ENCODE peak calls at places on chromosomes 16 and 17, in five cellular contexts. One of them, this sample, is unnamed. For H3K27me3, the result is how much of the 10 kb centered on the place peaks cover.

GRCh38 chr16:24838554-24839266 is 7.1 kb upstream of the SLC5A11 start:
- DNase-seq in GM12878: no peak
- DNase-seq in BJ: no peak
- DNase-seq in left lung: no peak
- DNase-seq in kidney epithelial cell: peak
- DNase-seq in this sample: no peak

GRCh38 chr16:84844049-84844350 is 24.2 kb downstream of the CRISPLD2 start:
- DNase-seq in GM12878: no peak
- DNase-seq in BJ: no peak
- DNase-seq in left lung: no peak
- DNase-seq in kidney epithelial cell: no peak
- DNase-seq in this sample: no peak

GRCh38 chr17:57257213-57257873 is 1.0 kb downstream of the MSI2 start:
- DNase-seq in GM12878: no peak
- DNase-seq in BJ: no peak
- DNase-seq in left lung: no peak
- DNase-seq in kidney epithelial cell: no peak
- DNase-seq in this sample: no peak

GRCh38 chr16:19517424-19518089 is 4.3 kb downstream of the GDE1 start:
- DNase-seq in GM12878: no peak
- DNase-seq in BJ: no peak
- DNase-seq in left lung: no peak
- DNase-seq in kidney epithelial cell: no peak
- DNase-seq in this sample: no peak

GRCh38 chr17:49338883-49339282 is 23.2 kb downstream of the ZNF652 start:
- DNase-seq in GM12878: no peak
- DNase-seq in BJ: no peak
- DNase-seq in left lung: no peak
- DNase-seq in kidney epithelial cell: no peak
- DNase-seq in this sample: no peak

GRCh38 chr17:9195961-9196668 is 174.8 kb downstream of the NTN1 start:
- DNase-seq in GM12878: no peak
- DNase-seq in BJ: no peak
- DNase-seq in left lung: no peak
- DNase-seq in kidney epithelial cell: no peak
- DNase-seq in this sample: no peak

GRCh38 chr16:53787423-53787822 is 83.5 kb downstream of the FTO start:
- DNase-seq in GM12878: no peak
- DNase-seq in BJ: no peak
- DNase-seq in left lung: no peak
- DNase-seq in kidney epithelial cell: no peak
- DNase-seq in this sample: no peak

GRCh38 chr16:84888450-84888849 is 68.7 kb downstream of the CRISPLD2 start:
- DNase-seq in GM12878: no peak
- DNase-seq in BJ: no peak
- DNase-seq in left lung: no peak
- DNase-seq in kidney epithelial cell: no peak
- DNase-seq in this sample: no peak

GRCh38 chr17:17491546-17491988 is 4.6 kb downstream of the RASD1 start:
- DNase-seq in GM12878: no peak
- DNase-seq in BJ: no peak
- DNase-seq in left lung: no peak
- DNase-seq in kidney epithelial cell: no peak
- DNase-seq in this sample: no peak

GRCh38 chr17:2723997-2724782 is 12.6 kb upstream of the CLUH start:
- DNase-seq in GM12878: no peak
- DNase-seq in BJ: no peak
- DNase-seq in left lung: no peak
- DNase-seq in kidney epithelial cell: no peak
- DNase-seq in this sample: peak

GRCh38 chr17:67107811-67108210 is 63.5 kb downstream of the CACNG1 start:
- DNase-seq in GM12878: no peak
- DNase-seq in BJ: peak
- DNase-seq in left lung: no peak
- DNase-seq in kidney epithelial cell: no peak
- DNase-seq in this sample: no peak

GRCh38 chr16:85924675-85925074 is 25.7 kb downstream of the IRF8 start:
- DNase-seq in GM12878: no peak
- DNase-seq in BJ: peak
- DNase-seq in left lung: no peak
- DNase-seq in kidney epithelial cell: no peak
- DNase-seq in this sample: no peak

GRCh38 chr17:14197582-14197981 is 39.1 kb downstream of the CDRT15 start:
- DNase-seq in GM12878: no peak
- DNase-seq in BJ: no peak
- DNase-seq in left lung: no peak
- DNase-seq in kidney epithelial cell: no peak
- DNase-seq in this sample: no peak

GRCh38 chr16:30349695-30350094 is 5.4 kb downstream of the CD2BP2 start:
- DNase-seq in GM12878: peak
- DNase-seq in BJ: no peak
- DNase-seq in left lung: no peak
- DNase-seq in kidney epithelial cell: no peak
- DNase-seq in this sample: no peak

DNA sequence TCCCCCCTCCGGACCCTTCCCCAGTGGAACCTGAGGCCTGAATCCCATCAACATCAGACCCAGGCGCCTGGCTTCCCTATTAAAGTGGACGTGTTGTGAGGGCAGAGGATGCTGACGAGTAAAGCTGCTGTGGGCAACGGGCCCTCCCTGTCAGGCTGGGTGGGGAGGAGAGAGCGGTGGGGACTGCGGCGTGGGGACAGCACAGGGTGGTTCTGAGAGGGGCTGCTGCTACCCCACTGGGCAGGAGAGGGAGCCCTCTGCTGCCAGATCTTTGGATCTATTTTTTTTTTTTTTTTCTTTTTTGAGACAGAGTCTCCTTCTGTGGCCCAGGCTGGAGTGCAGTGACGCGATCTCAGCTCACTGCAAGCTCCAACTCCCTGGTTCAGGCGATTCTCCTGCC is 5.9 kb downstream of the CA5A start:
- DNase-seq in GM12878: no peak
- DNase-seq in BJ: no peak
- DNase-seq in left lung: no peak
- DNase-seq in kidney epithelial cell: no peak
- DNase-seq in this sample: no peak
- H3K4me3 ChIP-seq in GM12878: no peak
- H3K4me3 ChIP-seq in BJ: no peak
- H3K4me3 ChIP-seq in left lung: no peak
- H3K4me3 ChIP-seq in kidney epithelial cell: no peak
- H3K4me3 ChIP-seq in this sample: no peak

GRCh38 chr16:88876942-88877526 is 10.6 kb upstream of the PABPN1L start:
- DNase-seq in GM12878: no peak
- DNase-seq in BJ: no peak
- DNase-seq in left lung: no peak
- DNase-seq in kidney epithelial cell: no peak
- DNase-seq in this sample: no peak

GRCh38 chr16:88877564-88878289 is 11.3 kb upstream of the PABPN1L start:
- DNase-seq in GM12878: no peak
- DNase-seq in BJ: no peak
- DNase-seq in left lung: no peak
- DNase-seq in kidney epithelial cell: no peak
- DNase-seq in this sample: no peak

GRCh38 chr16:88878356-88878755 is 11.9 kb upstream of the PABPN1L start:
- DNase-seq in GM12878: no peak
- DNase-seq in BJ: no peak
- DNase-seq in left lung: no peak
- DNase-seq in kidney epithelial cell: no peak
- DNase-seq in this sample: no peak

GRCh38 chr16:88874938-88875599 is 8.6 kb upstream of the PABPN1L start:
- DNase-seq in GM12878: no peak
- DNase-seq in BJ: no peak
- DNase-seq in left lung: no peak
- DNase-seq in kidney epithelial cell: no peak
- DNase-seq in this sample: no peak

DNA sequence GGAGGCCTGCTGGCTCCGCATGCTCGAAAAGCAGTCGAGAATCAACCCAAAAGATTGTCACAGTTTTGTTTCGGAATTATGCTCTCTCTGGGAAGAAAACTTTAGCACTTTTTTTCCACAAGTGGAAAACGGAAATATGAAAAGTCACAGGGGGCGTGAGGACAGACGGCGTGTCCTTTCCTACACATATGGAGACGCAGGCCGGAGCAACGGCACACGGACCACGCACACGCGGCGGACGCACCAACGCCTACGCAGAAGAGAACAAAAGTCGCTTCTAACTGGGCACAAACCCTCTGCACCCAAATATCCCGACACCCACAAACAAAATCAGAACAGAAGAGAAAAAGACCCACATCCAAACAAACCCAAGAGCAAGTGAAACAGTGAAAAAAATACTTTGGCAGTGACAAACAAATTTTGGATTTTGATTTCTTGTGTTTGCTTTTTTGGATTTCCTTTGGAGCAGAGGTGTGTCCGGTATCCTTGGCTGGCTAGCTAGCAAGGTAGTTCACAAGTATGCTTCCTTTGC is 9.3 kb upstream of the PABPN1L start:
- DNase-seq in GM12878: no peak
- DNase-seq in BJ: no peak
- DNase-seq in left lung: no peak
- DNase-seq in kidney epithelial cell: no peak
- DNase-seq in this sample: no peak
- H3K27me3 ChIP-seq in GM12878: under half
- H3K27me3 ChIP-seq in BJ: under half
- H3K27me3 ChIP-seq in left lung: under half
- H3K27me3 ChIP-seq in kidney epithelial cell: under half
- H3K27me3 ChIP-seq in this sample: under half

DNA sequence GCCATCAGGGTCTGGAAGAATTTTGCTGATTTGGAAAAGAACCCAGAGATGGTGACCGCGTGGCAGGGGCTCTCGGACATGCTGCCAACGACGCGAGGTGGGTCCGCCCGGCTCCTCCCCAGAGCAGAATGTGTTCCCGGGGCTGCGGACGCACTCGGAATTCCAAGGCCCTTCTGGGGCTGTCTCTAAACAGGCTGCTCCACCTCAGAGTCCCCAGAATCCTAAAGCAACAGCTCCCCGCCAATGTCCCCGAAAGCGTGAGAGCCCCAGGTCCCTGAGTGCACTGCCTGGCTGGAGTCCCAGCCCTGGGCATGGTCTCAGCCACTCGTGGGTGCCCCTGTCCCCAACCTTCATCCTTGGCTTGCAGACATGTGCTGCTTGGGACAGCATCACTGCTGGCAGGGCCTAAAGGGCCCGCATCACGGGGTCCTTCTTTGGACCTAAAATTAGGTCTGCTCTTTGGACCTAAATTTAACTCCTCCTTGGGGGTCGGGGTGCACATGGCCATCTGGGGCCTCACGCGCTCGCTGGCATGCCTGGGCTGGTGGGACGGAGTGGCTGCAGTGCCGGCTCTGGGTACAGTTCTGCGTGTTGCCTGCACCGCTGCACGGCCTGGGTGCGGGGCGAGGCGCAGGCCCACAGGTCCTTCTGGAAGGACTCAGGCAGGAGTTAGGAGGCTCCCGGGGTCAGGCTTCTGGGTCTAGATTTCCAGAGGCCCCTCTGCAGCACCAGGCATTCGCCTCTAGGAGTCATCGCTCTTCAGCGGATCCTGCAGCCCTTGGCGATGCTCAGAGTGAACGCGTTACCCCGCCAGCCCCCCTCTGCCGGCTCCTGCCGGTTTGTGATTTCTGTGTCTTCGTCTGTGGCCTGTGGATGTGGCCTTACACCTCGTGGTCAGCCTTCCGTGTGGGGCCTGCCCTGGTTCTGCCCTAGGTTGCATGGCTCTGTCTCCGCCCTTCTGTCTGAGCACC is 41.9 kb upstream of the CHMP6 start:
- DNase-seq in GM12878: no peak
- DNase-seq in BJ: no peak
- DNase-seq in left lung: peak
- DNase-seq in kidney epithelial cell: no peak
- DNase-seq in this sample: peak
- TF ChIP-seq CTCF in GM12878: no peak
- TF ChIP-seq CTCF in BJ: no peak
- TF ChIP-seq CTCF in left lung: no peak
- TF ChIP-seq CTCF in kidney epithelial cell: no peak
- TF ChIP-seq CTCF in this sample: no peak

GRCh38 chr16:49832177-49832576 is 23.7 kb downstream of the ZNF423 start:
- DNase-seq in GM12878: no peak
- DNase-seq in BJ: no peak
- DNase-seq in left lung: no peak
- DNase-seq in kidney epithelial cell: no peak
- DNase-seq in this sample: no peak

GRCh38 chr16:49830873-49831272 is 25.0 kb downstream of the ZNF423 start:
- DNase-seq in GM12878: no peak
- DNase-seq in BJ: no peak
- DNase-seq in left lung: no peak
- DNase-seq in kidney epithelial cell: no peak
- DNase-seq in this sample: no peak

GRCh38 chr16:49833796-49834195 is 22.1 kb downstream of the ZNF423 start:
- DNase-seq in GM12878: no peak
- DNase-seq in BJ: no peak
- DNase-seq in left lung: no peak
- DNase-seq in kidney epithelial cell: no peak
- DNase-seq in this sample: no peak

GRCh38 chr16:49834496-49835009 is 21.4 kb downstream of the ZNF423 start:
- DNase-seq in GM12878: no peak
- DNase-seq in BJ: no peak
- DNase-seq in left lung: no peak
- DNase-seq in kidney epithelial cell: no peak
- DNase-seq in this sample: no peak

GRCh38 chr16:49833055-49833454 is 22.9 kb downstream of the ZNF423 start:
- DNase-seq in GM12878: no peak
- DNase-seq in BJ: no peak
- DNase-seq in left lung: no peak
- DNase-seq in kidney epithelial cell: no peak
- DNase-seq in this sample: no peak
- H3K4me3 ChIP-seq in GM12878: no peak
- H3K4me3 ChIP-seq in BJ: no peak
- H3K4me3 ChIP-seq in left lung: no peak
- H3K4me3 ChIP-seq in kidney epithelial cell: no peak
- H3K4me3 ChIP-seq in this sample: no peak

DNA sequence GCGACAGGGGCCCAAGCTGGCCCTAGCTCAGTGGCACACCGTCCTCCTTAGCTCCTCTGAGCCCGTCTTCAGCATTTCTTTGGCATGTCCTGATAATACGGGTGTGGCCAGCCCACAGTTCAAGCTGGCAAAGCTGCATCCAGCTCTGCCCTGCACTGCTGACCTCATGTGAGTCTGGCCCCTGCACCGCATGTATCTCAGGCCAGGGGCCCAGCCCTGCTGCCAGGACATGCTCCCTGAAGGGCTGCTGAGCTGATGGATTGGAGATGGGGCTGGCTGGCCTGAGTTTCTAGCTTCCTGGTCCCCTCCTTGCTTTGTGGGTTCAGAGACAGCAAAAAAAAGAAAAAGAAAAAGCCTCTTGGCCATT is 2.4 kb downstream of the DOC2B start:
- DNase-seq in GM12878: no peak
- DNase-seq in BJ: no peak
- DNase-seq in left lung: no peak
- DNase-seq in kidney epithelial cell: no peak
- DNase-seq in this sample: no peak
- H3K27me3 ChIP-seq in GM12878: under half
- H3K27me3 ChIP-seq in BJ: under half
- H3K27me3 ChIP-seq in left lung: under half
- H3K27me3 ChIP-seq in kidney epithelial cell: under half
- H3K27me3 ChIP-seq in this sample: under half

GRCh38 chr17:58837699-58838098 is 82.0 kb downstream of the PPM1E start:
- DNase-seq in GM12878: no peak
- DNase-seq in BJ: no peak
- DNase-seq in left lung: no peak
- DNase-seq in kidney epithelial cell: no peak
- DNase-seq in this sample: no peak
- TF ChIP-seq CTCF in GM12878: no peak
- TF ChIP-seq CTCF in BJ: no peak
- TF ChIP-seq CTCF in left lung: no peak
- TF ChIP-seq CTCF in kidney epithelial cell: no peak
- TF ChIP-seq CTCF in this sample: no peak

This sample was measured in pancreas.